ENCODE peak calls at places on chromosome 16, in eight cellular contexts. I is substantia nigra, S is Ammon's horn, T is psoas muscle, Z is endothelial cell of umbilical vein, Q is esophagus squamous epithelium, P is cerebellar nuclear complex, R is AML-193. L is an unnamed sample.

GRCh38 chr16:31453255-31454204 is 5.8 kb upstream of the ARMC5 start:
- DNase-seq in Z (no peak), P (no peak), Q (no peak), S (no peak), R (no peak), T (peak), I (no peak), L (no peak)

GRCh38 chr16:2299121-2299914 is 31.4 kb upstream of the RNPS1 start:
- DNase-seq in Z (no peak), P (no peak), Q (no peak), S (no peak), R (no peak), T (no peak), I (no peak), L (no peak)

GRCh38 chr16:31475949-31476304 is 4.0 kb downstream of the TGFB1I1 start:
- DNase-seq in Q (no peak), S (no peak), T (peak), Z (no peak), I (no peak), R (no peak), P (no peak), L (no peak)

GRCh38 chr16:55478827-55479559 is at the start of gene MMP2:
- DNase-seq in R (no peak), S (no peak), P (no peak), Q (no peak), I (no peak), Z (peak), T (peak), L (no peak)

GRCh38 chr16:57192146-57192545 is 6.0 kb downstream of the RSPRY1 start:
- DNase-seq in R (no peak), Z (no peak), P (no peak), I (no peak), T (no peak), S (no peak), Q (no peak), L (no peak)

GRCh38 chr16:874366-875181 is 74.0 kb upstream of the GNG13 start:
- DNase-seq in T (peak), I (no peak), R (no peak), P (no peak), Q (no peak), S (no peak), Z (no peak), L (no peak)

GRCh38 chr16:31498493-31498892 is 9.7 kb downstream of the RUSF1 start:
- DNase-seq in Z (no peak), T (no peak), Q (no peak), P (no peak), S (no peak), R (no peak), I (no peak), L (no peak)

GRCh38 chr16:54244061-54244886 is 42.3 kb downstream of the IRX3 start:
- DNase-seq in I (no peak), Q (no peak), Z (no peak), R (no peak), T (no peak), P (no peak), S (no peak), L (no peak)

GRCh38 chr16:89121691-89122321 is 28.2 kb downstream of the ACSF3 start:
- DNase-seq in I (no peak), T (peak), Q (no peak), S (no peak), Z (no peak), P (no peak), R (no peak), L (no peak)

GRCh38 chr16:1960665-1961630 is 1.6 kb downstream of the NDUFB10 start:
- DNase-seq in T (no peak), S (no peak), R (peak), P (no peak), Q (no peak), I (no peak), Z (peak), L (no peak)

GRCh38 chr16:19505600-19506303 is 16.1 kb downstream of the GDE1 start:
- DNase-seq in T (no peak), Q (no peak), R (no peak), P (no peak), S (no peak), I (no peak), Z (peak), L (no peak)

GRCh38 chr16:85752511-85753420 is 1.9 kb upstream of the C16orf74 start:
- DNase-seq in I (no peak), R (no peak), Q (no peak), Z (no peak), T (no peak), S (no peak), P (no peak), L (no peak)

GRCh38 chr16:81005644-81006471 is 827 bp downstream of the CMC2 start:
- DNase-seq in Q (peak), R (no peak), T (no peak), P (no peak), Z (peak), S (no peak), I (no peak), L (no peak)

GRCh38 chr16:86578499-86579267 is at the start of gene FOXL1:
- DNase-seq in I (no peak), Z (no peak), R (no peak), Q (no peak), S (no peak), T (no peak), P (no peak), L (no peak)

GRCh38 chr16:59356709-59357108 is 622.6 kb upstream of the GOT2 start:
- DNase-seq in R (no peak), I (no peak), Z (peak), T (no peak), S (no peak), P (no peak), Q (no peak), L (no peak)

L was measured in globus pallidus.